ENCODE peak calls at places on chromosome 11, in five cellular contexts. G is ovary, L is PC-3, Y is SJSA1, A is PC-9. H is an unnamed sample.

GRCh38 chr11:97888641-97889040 is 1132.1 kb upstream of the CNTN5 start:
- DNase-seq in A (no peak), G (no peak), L (no peak), Y (no peak), H (no peak)

GRCh38 chr11:99865951-99866350 is 821.1 kb upstream of the ARHGAP42 start:
- DNase-seq in Y (no peak), A (no peak), G (no peak), L (no peak), H (no peak)

GRCh38 chr11:111347723-111348115 is 31.4 kb downstream of the POU2AF1 start:
- DNase-seq in L (peak; percentile 15), G (no peak), A (no peak), Y (no peak), H (no peak)

GRCh38 chr11:61140416-61140815 is 20.8 kb downstream of the VPS37C start:
- DNase-seq in Y (no peak), A (no peak), L (no peak), G (no peak), H (no peak)

GRCh38 chr11:2586091-2586792 is 113.6 kb downstream of the KCNQ1OT1 start:
- DNase-seq in A (no peak), L (no peak), Y (no peak), G (no peak), H (no peak)

GRCh38 chr11:30342736-30343166 is 19.8 kb downstream of the ARL14EP start:
- DNase-seq in L (no peak), A (no peak), Y (no peak), G (no peak), H (no peak)

GRCh38 chr11:105137286-105137685 is 2.3 kb downstream of the CARD18 start:
- DNase-seq in A (no peak), G (no peak), Y (peak; percentile 20), L (no peak), H (peak; percentile 81)

GRCh38 chr11:110856993-110857812 is 145.0 kb upstream of the ARHGAP20 start:
- DNase-seq in Y (no peak), G (no peak), L (no peak), A (no peak), H (no peak)

GRCh38 chr11:75265851-75266531 is 25.4 kb downstream of the TPBGL start:
- DNase-seq in L (no peak), Y (no peak), A (no peak), G (peak; percentile 7), H (no peak)

GRCh38 chr11:21554284-21554683 is 638.6 kb upstream of the ANO5 start:
- DNase-seq in Y (no peak), G (no peak), A (no peak), L (no peak), H (no peak)

GRCh38 chr11:126159719-126160344 is 51.6 kb downstream of the RPUSD4 start:
- DNase-seq in A (no peak), G (no peak), L (no peak), Y (no peak), H (no peak)

GRCh38 chr11:101128571-101129202 is 926 bp downstream of the PGR start:
- DNase-seq in Y (no peak), A (no peak), L (no peak), G (peak; percentile 71), H (no peak)

GRCh38 chr11:68297812-68298658 is 14.4 kb upstream of the LRP5 start:
- DNase-seq in G (peak; percentile 88), A (peak; percentile 83), Y (peak; percentile 81), L (peak; percentile 89), H (no peak)

GRCh38 chr11:110435780-110436717 is 6.3 kb downstream of the FDX1 start:
- DNase-seq in L (no peak), G (no peak), A (no peak), Y (no peak), H (no peak)

GRCh38 chr11:64713031-64713780 is 9.8 kb downstream of the NRXN2 start:
- DNase-seq in Y (no peak), A (peak; percentile 26), G (peak; percentile 48), L (no peak), H (no peak)

GRCh38 chr11:61718046-61718531 is 34.3 kb upstream of the MYRF start:
- DNase-seq in G (peak; percentile 50), Y (no peak), A (no peak), L (no peak), H (no peak)

GRCh38 chr11:108601150-108601549 is 7.6 kb upstream of the EXPH5 start:
- DNase-seq in A (no peak), L (peak; percentile 68), G (no peak), Y (no peak), H (peak; percentile 67)

GRCh38 chr11:79060081-79060480 is 380.7 kb downstream of the TENM4 start:
- DNase-seq in L (no peak), Y (no peak), G (no peak), A (no peak), H (no peak)

GRCh38 chr11:28606930-28607329 is 498.7 kb downstream of the METTL15 start:
- DNase-seq in L (peak; percentile 37), Y (no peak), G (no peak), A (peak; percentile 34), H (no peak)

GRCh38 chr11:120316880-120317688 is 8.0 kb upstream of the TLCD5 start:
- DNase-seq in Y (no peak), G (peak; percentile 76), L (peak; percentile 99), A (peak; percentile 87), H (peak; percentile 63)
- H3K27ac ChIP-seq in Y (no peak overlapping the region), G (peak overlapping the region; percentile 63), L (peak overlapping the region; percentile 63), A (peak overlapping the region; percentile 15), H (peak overlapping the region; percentile 18)

GRCh38 chr11:102451693-102452460 is 688 bp downstream of the TMEM123 start:
- DNase-seq in A (peak; percentile 53), Y (peak; percentile 56), G (peak; percentile 67), L (peak; percentile 67), H (peak; percentile 30)

GRCh38 chr11:102451041-102451692 is 1.4 kb downstream of the TMEM123 start:
- DNase-seq in A (no peak), L (no peak), Y (no peak), G (no peak), H (no peak)

GRCh38 chr11:102452461-102453285 is at the start of gene TMEM123:
- DNase-seq in L (peak; percentile 67), A (peak; percentile 81), G (peak; percentile 89), Y (peak; percentile 75), H (peak; percentile 50)

GRCh38 chr11:102453921-102454320 is 1.4 kb upstream of the TMEM123 start:
- DNase-seq in L (no peak), G (no peak), Y (no peak), A (no peak), H (peak; percentile 27)

GRCh38 chr11:102453286-102453797 is 777 bp upstream of the TMEM123 start:
- DNase-seq in A (no peak), Y (no peak), G (no peak), L (peak; percentile 42), H (peak; percentile 64)
- H3K4me1 ChIP-seq in A (peaks cover 69% of the 10 kb centered on the region), Y (peaks cover 35% of the 10 kb centered on the region), G (peaks cover 8% of the 10 kb centered on the region), L (peaks cover 60% of the 10 kb centered on the region), H (peaks cover 25% of the 10 kb centered on the region)

GRCh38 chr11:78046486-78046854 is 17.2 kb upstream of the THRSP start:
- DNase-seq in L (no peak), G (no peak), A (no peak), Y (no peak), H (no peak)
- H3K27ac ChIP-seq in L (no peak overlapping the region), G (no peak overlapping the region), A (no peak overlapping the region), Y (no peak overlapping the region), H (no peak overlapping the region)

DNA sequence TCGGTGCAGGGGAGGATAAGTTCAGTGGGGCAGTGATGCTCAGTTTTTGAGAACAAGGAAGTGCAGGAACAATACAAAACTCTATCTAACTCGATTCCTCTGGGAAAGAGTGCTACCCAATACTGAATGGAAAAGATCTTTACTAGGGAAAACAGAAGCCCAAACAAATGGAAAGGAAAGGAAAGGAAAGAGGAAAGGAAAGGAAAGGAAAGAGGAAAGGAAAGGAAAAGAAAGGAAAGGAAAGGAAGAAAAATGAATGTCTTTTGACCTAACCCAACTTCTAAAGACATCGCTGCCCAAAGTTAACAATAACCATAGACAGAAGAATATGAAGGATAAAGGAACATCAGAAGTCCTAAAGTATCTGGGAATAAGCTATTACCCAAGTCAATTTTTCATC is 41.6 kb downstream of the PHF21A start:
- DNase-seq in A (no peak), Y (no peak), G (no peak), L (no peak), H (no peak)
- H3K4me1 ChIP-seq in A (no peaks in the 10 kb centered on the region), Y (no peaks in the 10 kb centered on the region), G (no peaks in the 10 kb centered on the region), L (peaks cover 8% of the 10 kb centered on the region), H (peaks cover 14% of the 10 kb centered on the region)

GRCh38 chr11:69702769-69703510 is 882 bp downstream of the FGF19 start:
- DNase-seq in G (no peak), Y (peak; percentile 94), A (no peak), L (no peak), H (no peak)

GRCh38 chr11:69703711-69704507 is at the start of gene FGF19:
- DNase-seq in A (peak; percentile 69), G (no peak), L (peak; percentile 18), Y (no peak), H (no peak)

GRCh38 chr11:69705901-69706787 is 2.3 kb upstream of the FGF19 start:
- DNase-seq in G (no peak), Y (no peak), L (no peak), A (no peak), H (no peak)

GRCh38 chr11:69705246-69705856 is 1.5 kb upstream of the FGF19 start:
- DNase-seq in L (no peak), A (no peak), G (no peak), Y (no peak), H (no peak)

GRCh38 chr11:69704508-69705245 is 855 bp upstream of the FGF19 start:
- DNase-seq in Y (no peak), G (no peak), L (peak; percentile 49), A (peak; percentile 60), H (no peak)
- H3K27ac ChIP-seq in Y (no peak overlapping the region), G (no peak overlapping the region), L (no peak overlapping the region), A (no peak overlapping the region), H (no peak overlapping the region)

DNA sequence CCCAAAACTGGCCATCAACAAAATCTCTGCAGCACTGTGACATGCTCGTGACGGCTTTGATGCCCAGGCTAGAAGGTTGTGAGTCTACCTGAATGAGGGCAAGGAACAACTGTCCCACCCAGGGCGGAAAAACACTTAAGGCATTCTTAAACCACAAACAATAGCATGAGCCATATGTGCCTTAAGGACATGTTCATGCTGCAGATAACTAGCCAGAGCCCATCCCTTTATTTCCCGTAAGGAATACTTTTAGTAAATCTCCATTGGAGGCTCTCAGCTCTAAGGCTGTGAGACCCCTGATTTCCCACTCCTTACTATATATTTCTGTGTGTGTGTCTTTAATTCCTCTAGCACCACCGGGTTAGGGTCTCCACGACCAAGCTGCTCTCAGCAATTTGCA is 3.4 kb downstream of the CHORDC1 start:
- DNase-seq in L (no peak), Y (no peak), A (no peak), G (no peak), H (no peak)
- H3K4me1 ChIP-seq in L (peaks cover 15% of the 10 kb centered on the region), Y (peaks cover 12% of the 10 kb centered on the region), A (peaks cover 44% of the 10 kb centered on the region), G (peaks cover 5% of the 10 kb centered on the region), H (peaks cover 8% of the 10 kb centered on the region)

DNA sequence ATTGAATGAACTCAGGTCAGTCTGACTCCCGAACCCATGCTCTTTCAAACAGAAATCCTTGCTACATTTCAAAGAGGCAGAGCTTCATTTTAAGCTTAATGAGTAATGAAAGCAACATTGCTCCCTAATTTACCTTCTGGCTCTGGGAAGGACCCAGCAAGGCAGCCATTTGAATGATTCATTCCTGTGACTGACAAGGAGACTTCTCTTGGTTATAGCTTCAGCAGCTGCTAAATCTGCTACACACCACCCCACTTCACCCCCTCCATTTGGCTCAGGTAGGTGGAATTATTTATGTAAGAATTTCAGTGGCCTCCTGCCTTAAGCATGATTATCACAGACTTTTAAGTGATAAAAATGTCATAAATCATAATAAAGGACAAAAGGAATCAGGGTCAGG is 117.7 kb downstream of the KCNC1 start:
- DNase-seq in L (no peak), G (no peak), Y (no peak), A (no peak), H (peak; percentile 22)
- H3K27ac ChIP-seq in L (no peak overlapping the region), G (no peak overlapping the region), Y (no peak overlapping the region), A (no peak overlapping the region), H (no peak overlapping the region)

H was measured in foreskin keratinocyte.